ENCODE peak calls at places on chromosomes 11 and 22, in seven cellular contexts. One of them, this sample, is unnamed.

GRCh38 chr11:118117790-118118601 is 31.2 kb upstream of the SMIM35 start:
- DNase-seq in lower leg skin: no peak
- DNase-seq in ovary: no peak
- DNase-seq in heart left ventricle: no peak
- DNase-seq in fibroblast of lung: no peak
- DNase-seq in uterus: no peak
- DNase-seq in stomach: no peak
- DNase-seq in this sample: no peak

GRCh38 chr11:1834132-1834610 is 619 bp upstream of the SYT8 start:
- DNase-seq in heart left ventricle: no peak
- DNase-seq in fibroblast of lung: no peak
- DNase-seq in lower leg skin: peak; percentile 82
- DNase-seq in uterus: no peak
- DNase-seq in stomach: peak; percentile 94
- DNase-seq in ovary: peak; percentile 34
- DNase-seq in this sample: no peak

GRCh38 chr11:31959711-31960110 is 131.2 kb upstream of the RCN1 start:
- DNase-seq in stomach: no peak
- DNase-seq in ovary: no peak
- DNase-seq in uterus: no peak
- DNase-seq in heart left ventricle: no peak
- DNase-seq in lower leg skin: no peak
- DNase-seq in fibroblast of lung: peak; percentile 63
- DNase-seq in this sample: no peak

GRCh38 chr11:62980133-62980760 is 4.5 kb downstream of the SLC22A6 start:
- DNase-seq in lower leg skin: no peak
- DNase-seq in fibroblast of lung: no peak
- DNase-seq in uterus: no peak
- DNase-seq in ovary: no peak
- DNase-seq in stomach: no peak
- DNase-seq in heart left ventricle: no peak
- DNase-seq in this sample: no peak

GRCh38 chr11:2793781-2794418 is 91.7 kb downstream of the CDKN1C start:
- DNase-seq in fibroblast of lung: no peak
- DNase-seq in uterus: peak; percentile 9
- DNase-seq in ovary: peak; percentile 23
- DNase-seq in heart left ventricle: peak; percentile 2
- DNase-seq in lower leg skin: no peak
- DNase-seq in stomach: peak; percentile 19
- DNase-seq in this sample: no peak

GRCh38 chr22:37502342-37503182 is 16.4 kb upstream of the MFNG start:
- DNase-seq in fibroblast of lung: no peak
- DNase-seq in ovary: no peak
- DNase-seq in stomach: peak; percentile 90
- DNase-seq in lower leg skin: no peak
- DNase-seq in heart left ventricle: no peak
- DNase-seq in uterus: no peak
- DNase-seq in this sample: no peak

GRCh38 chr22:50676661-50677492 is 4.3 kb downstream of the SHANK3 start:
- DNase-seq in fibroblast of lung: no peak
- DNase-seq in uterus: no peak
- DNase-seq in heart left ventricle: no peak
- DNase-seq in lower leg skin: no peak
- DNase-seq in stomach: peak; percentile 13
- DNase-seq in ovary: peak; percentile 11
- DNase-seq in this sample: peak; percentile 66

GRCh38 chr11:86481399-86481798 is 106.7 kb downstream of the CCDC81 start:
- DNase-seq in heart left ventricle: no peak
- DNase-seq in stomach: no peak
- DNase-seq in lower leg skin: no peak
- DNase-seq in uterus: no peak
- DNase-seq in ovary: no peak
- DNase-seq in fibroblast of lung: no peak
- DNase-seq in this sample: no peak

GRCh38 chr11:114478768-114479167 is 39.5 kb downstream of the REXO2 start:
- DNase-seq in ovary: no peak
- DNase-seq in lower leg skin: no peak
- DNase-seq in uterus: no peak
- DNase-seq in fibroblast of lung: no peak
- DNase-seq in heart left ventricle: no peak
- DNase-seq in stomach: no peak
- DNase-seq in this sample: no peak

DNA sequence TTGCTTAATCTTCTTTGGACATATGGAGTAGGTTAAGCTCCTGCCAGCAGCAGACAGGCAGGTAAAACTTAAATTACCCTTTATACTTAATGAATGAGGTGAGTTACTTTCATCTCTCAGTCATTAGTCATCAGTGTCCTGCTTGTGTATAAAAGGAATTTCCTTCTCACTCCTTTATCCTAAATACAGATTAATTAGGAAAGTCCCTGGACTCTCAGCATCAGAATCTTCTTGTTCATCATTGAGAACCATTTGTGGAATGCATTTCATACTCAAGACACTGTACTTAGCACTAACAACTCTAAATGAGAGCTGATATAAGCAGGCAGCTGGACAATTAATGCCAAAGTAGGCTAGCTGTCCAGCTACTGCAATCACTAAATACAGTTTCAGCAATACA is 630.4 kb downstream of the METTL15 start:
- DNase-seq in ovary: no peak
- DNase-seq in heart left ventricle: no peak
- DNase-seq in uterus: no peak
- DNase-seq in lower leg skin: no peak
- DNase-seq in stomach: no peak
- DNase-seq in fibroblast of lung: peak; percentile 76
- DNase-seq in this sample: no peak
- TF ChIP-seq CTCF in ovary: no peak
- TF ChIP-seq CTCF in heart left ventricle: no peak
- TF ChIP-seq CTCF in uterus: no peak
- TF ChIP-seq CTCF in lower leg skin: no peak
- TF ChIP-seq CTCF in stomach: no peak
- TF ChIP-seq CTCF in fibroblast of lung: no peak
- TF ChIP-seq CTCF in this sample: no peak

GRCh38 chr11:20874358-20874757 is 205.0 kb downstream of the NELL1 start:
- DNase-seq in stomach: no peak
- DNase-seq in ovary: no peak
- DNase-seq in uterus: no peak
- DNase-seq in fibroblast of lung: no peak
- DNase-seq in heart left ventricle: no peak
- DNase-seq in lower leg skin: no peak
- DNase-seq in this sample: no peak
- TF ChIP-seq CTCF in stomach: no peak
- TF ChIP-seq CTCF in ovary: no peak
- TF ChIP-seq CTCF in uterus: no peak
- TF ChIP-seq CTCF in fibroblast of lung: no peak
- TF ChIP-seq CTCF in heart left ventricle: no peak
- TF ChIP-seq CTCF in lower leg skin: no peak
- TF ChIP-seq CTCF in this sample: no peak

GRCh38 chr22:29370556-29370955 is 17.8 kb downstream of the AP1B1 start:
- DNase-seq in lower leg skin: no peak
- DNase-seq in heart left ventricle: no peak
- DNase-seq in stomach: no peak
- DNase-seq in ovary: no peak
- DNase-seq in fibroblast of lung: no peak
- DNase-seq in uterus: no peak
- DNase-seq in this sample: no peak
- TF ChIP-seq CTCF in lower leg skin: no peak
- TF ChIP-seq CTCF in heart left ventricle: no peak
- TF ChIP-seq CTCF in stomach: no peak
- TF ChIP-seq CTCF in ovary: no peak
- TF ChIP-seq CTCF in fibroblast of lung: no peak
- TF ChIP-seq CTCF in uterus: no peak
- TF ChIP-seq CTCF in this sample: no peak

GRCh38 chr22:39381930-39382329 is 17.6 kb upstream of the TAB1 start:
- DNase-seq in lower leg skin: no peak
- DNase-seq in ovary: no peak
- DNase-seq in fibroblast of lung: no peak
- DNase-seq in heart left ventricle: no peak
- DNase-seq in stomach: no peak
- DNase-seq in uterus: no peak
- DNase-seq in this sample: no peak

GRCh38 chr22:39383841-39384625 is 15.5 kb upstream of the TAB1 start:
- DNase-seq in stomach: no peak
- DNase-seq in uterus: no peak
- DNase-seq in fibroblast of lung: peak; percentile 20
- DNase-seq in lower leg skin: no peak
- DNase-seq in ovary: no peak
- DNase-seq in heart left ventricle: no peak
- DNase-seq in this sample: no peak

GRCh38 chr22:39388261-39389011 is 11.1 kb upstream of the TAB1 start:
- DNase-seq in fibroblast of lung: peak; percentile 81
- DNase-seq in ovary: peak; percentile 92
- DNase-seq in stomach: peak; percentile 76
- DNase-seq in heart left ventricle: peak; percentile 83
- DNase-seq in lower leg skin: peak; percentile 52
- DNase-seq in uterus: peak; percentile 80
- DNase-seq in this sample: peak; percentile 89

GRCh38 chr22:39382410-39382809 is 17.2 kb upstream of the TAB1 start:
- DNase-seq in ovary: no peak
- DNase-seq in fibroblast of lung: no peak
- DNase-seq in uterus: no peak
- DNase-seq in stomach: no peak
- DNase-seq in lower leg skin: no peak
- DNase-seq in heart left ventricle: no peak
- DNase-seq in this sample: no peak

DNA sequence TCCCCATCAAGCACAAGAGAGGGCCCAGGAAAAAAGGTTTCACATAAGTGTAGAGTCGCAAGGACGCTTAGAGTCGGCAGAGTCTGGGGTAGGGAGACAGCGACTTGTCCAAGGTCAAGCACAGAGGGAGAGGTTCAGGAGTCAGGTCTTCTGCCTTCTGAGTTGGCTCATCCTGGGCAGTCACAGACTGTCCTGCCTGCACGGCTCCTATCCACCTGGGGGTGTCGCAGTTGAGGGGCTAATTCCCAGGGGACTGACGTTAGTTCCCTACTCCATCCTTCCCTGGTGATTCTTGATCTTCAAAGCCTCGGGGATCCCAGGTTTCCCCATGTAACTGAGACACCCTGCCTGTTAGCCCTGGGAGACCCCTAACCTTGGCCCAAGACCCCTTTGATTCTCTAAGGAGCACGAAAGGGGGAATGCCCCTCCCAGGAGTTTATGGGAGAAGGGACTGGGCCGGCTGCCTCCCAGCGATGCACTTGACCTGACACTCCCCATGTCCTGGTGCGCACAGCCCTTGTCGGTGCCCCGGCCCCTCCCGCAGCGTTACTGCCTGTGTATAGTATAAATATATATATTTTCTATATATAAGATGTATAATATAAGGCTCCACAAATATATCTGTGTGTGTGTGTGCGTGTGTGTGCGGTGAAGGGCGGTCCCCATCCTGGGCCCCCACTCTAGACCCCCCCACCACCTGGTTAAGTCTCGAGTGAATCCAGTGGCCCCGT is 14.7 kb upstream of the TAB1 start:
- DNase-seq in fibroblast of lung: no peak
- DNase-seq in lower leg skin: no peak
- DNase-seq in uterus: no peak
- DNase-seq in stomach: no peak
- DNase-seq in ovary: no peak
- DNase-seq in heart left ventricle: no peak
- DNase-seq in this sample: no peak
- TF ChIP-seq CTCF in fibroblast of lung: peak; percentile 44
- TF ChIP-seq CTCF in lower leg skin: no peak
- TF ChIP-seq CTCF in uterus: no peak
- TF ChIP-seq CTCF in stomach: no peak
- TF ChIP-seq CTCF in ovary: no peak
- TF ChIP-seq CTCF in heart left ventricle: peak; percentile 26
- TF ChIP-seq CTCF in this sample: peak; percentile 58

GRCh38 chr22:46803031-46803880 is 40.8 kb downstream of the TBC1D22A start:
- DNase-seq in fibroblast of lung: peak; percentile 14
- DNase-seq in ovary: no peak
- DNase-seq in lower leg skin: no peak
- DNase-seq in stomach: peak; percentile 72
- DNase-seq in uterus: no peak
- DNase-seq in heart left ventricle: no peak
- DNase-seq in this sample: peak; percentile 65

GRCh38 chr22:46800102-46800857 is 37.8 kb downstream of the TBC1D22A start:
- DNase-seq in heart left ventricle: no peak
- DNase-seq in lower leg skin: no peak
- DNase-seq in fibroblast of lung: no peak
- DNase-seq in ovary: no peak
- DNase-seq in uterus: no peak
- DNase-seq in stomach: no peak
- DNase-seq in this sample: peak; percentile 54

GRCh38 chr22:46802608-46803027 is 40.2 kb downstream of the TBC1D22A start:
- DNase-seq in ovary: no peak
- DNase-seq in stomach: no peak
- DNase-seq in fibroblast of lung: no peak
- DNase-seq in heart left ventricle: no peak
- DNase-seq in uterus: no peak
- DNase-seq in lower leg skin: no peak
- DNase-seq in this sample: no peak

GRCh38 chr22:46801331-46801811 is 38.9 kb downstream of the TBC1D22A start:
- DNase-seq in lower leg skin: no peak
- DNase-seq in fibroblast of lung: no peak
- DNase-seq in ovary: no peak
- DNase-seq in heart left ventricle: no peak
- DNase-seq in uterus: no peak
- DNase-seq in stomach: no peak
- DNase-seq in this sample: peak; percentile 62

GRCh38 chr22:46801826-46802607 is 39.6 kb downstream of the TBC1D22A start:
- DNase-seq in stomach: no peak
- DNase-seq in lower leg skin: no peak
- DNase-seq in ovary: no peak
- DNase-seq in heart left ventricle: no peak
- DNase-seq in fibroblast of lung: no peak
- DNase-seq in uterus: no peak
- DNase-seq in this sample: peak; percentile 62
- TF ChIP-seq CTCF in stomach: no peak
- TF ChIP-seq CTCF in lower leg skin: no peak
- TF ChIP-seq CTCF in ovary: no peak
- TF ChIP-seq CTCF in heart left ventricle: no peak
- TF ChIP-seq CTCF in fibroblast of lung: no peak
- TF ChIP-seq CTCF in uterus: no peak
- TF ChIP-seq CTCF in this sample: no peak